ENCODE peak calls at places on chromosomes 16 and 17, in eight cellular contexts. F is colonic mucosa, B is right lobe of liver, V is mammary epithelial cell, J is osteoblast, H is cardiac muscle cell, P is neural progenitor cell, Q is MM.1S. L is an unnamed sample. For H3K4me1, the result is how much of the 10 kb centered on the place peaks cover.

GRCh38 chr16:74201561-74201960 is 95.1 kb upstream of the PSMD7 start:
- DNase-seq in F (no peak), B (no peak), V (no peak), J (no peak), H (no peak), P (no peak), Q (no peak), L (no peak)

GRCh38 chr16:3106205-3106928 is 6.0 kb upstream of the ZNF205 start:
- DNase-seq in F (peak), B (peak), V (peak), J (peak), H (peak), P (peak), Q (peak), L (peak)

GRCh38 chr16:47731252-47731651 is 270.1 kb downstream of the PHKB start:
- DNase-seq in F (no peak), B (no peak), V (peak), J (peak), H (no peak), P (no peak), Q (no peak), L (no peak)

GRCh38 chr17:60664022-60664421 is 13.6 kb upstream of the BCAS3 start:
- DNase-seq in F (no peak), B (no peak), V (no peak), J (no peak), H (no peak), P (no peak), Q (no peak), L (no peak)

GRCh38 chr16:19625039-19625438 is 69.5 kb downstream of the VPS35L start:
- DNase-seq in F (no peak), B (no peak), V (no peak), J (no peak), H (no peak), P (no peak), Q (no peak), L (no peak)

GRCh38 chr16:58366247-58367031 is 25.8 kb upstream of the GINS3 start:
- DNase-seq in F (no peak), B (no peak), V (peak), J (no peak), H (no peak), P (no peak), Q (no peak), L (no peak)

GRCh38 chr17:36665417-36665816 is 64.0 kb downstream of the MRM1 start:
- DNase-seq in F (peak), B (no peak), V (peak), J (no peak), H (no peak), P (no peak), Q (no peak), L (no peak)

GRCh38 chr16:12092347-12092882 is 115.9 kb downstream of the SNX29 start:
- DNase-seq in F (no peak), B (no peak), V (peak), J (peak), H (no peak), P (no peak), Q (no peak), L (no peak)

GRCh38 chr17:15513859-15514446 is 46.5 kb upstream of the CDRT4 start:
- DNase-seq in F (no peak), B (no peak), V (no peak), J (peak), H (no peak), P (no peak), Q (no peak), L (no peak)

GRCh38 chr16:11395008-11395948 is 50.0 kb downstream of the RMI2 start:
- DNase-seq in F (no peak), B (no peak), V (peak), J (peak), H (no peak), P (no peak), Q (no peak), L (no peak)

GRCh38 chr16:2473999-2474876 is 689 bp upstream of the TBC1D24 start:
- DNase-seq in F (peak), B (peak), V (peak), J (peak), H (peak), P (peak), Q (peak), L (no peak)

GRCh38 chr17:40448213-40448638 is 5.0 kb downstream of the IGFBP4 start:
- DNase-seq in F (peak), B (peak), V (no peak), J (no peak), H (no peak), P (no peak), Q (no peak), L (no peak)

GRCh38 chr17:67054011-67054591 is 9.7 kb downstream of the CACNG1 start:
- DNase-seq in F (no peak), B (no peak), V (no peak), J (peak), H (no peak), P (no peak), Q (no peak), L (no peak)

GRCh38 chr17:16313159-16314090 is 39.8 kb downstream of the CENPV start:
- DNase-seq in F (no peak), B (no peak), V (no peak), J (peak), H (no peak), P (no peak), Q (no peak), L (no peak)

GRCh38 chr16:49681449-49681848 is 174.5 kb downstream of the ZNF423 start:
- DNase-seq in F (no peak), B (no peak), V (no peak), J (no peak), H (no peak), P (no peak), Q (no peak), L (peak)

GRCh38 chr16:83967838-83968482 is at the start of gene NECAB2:
- DNase-seq in F (no peak), B (no peak), V (no peak), J (peak), H (peak), P (peak), Q (no peak), L (no peak)

GRCh38 chr16:85683363-85683762 is 5.4 kb downstream of the GINS2 start:
- DNase-seq in F (no peak), B (no peak), V (no peak), J (peak), H (no peak), P (no peak), Q (no peak), L (no peak)

GRCh38 chr17:19544366-19544765 is 10.7 kb downstream of the SLC47A1 start:
- DNase-seq in F (no peak), B (no peak), V (no peak), J (no peak), H (no peak), P (no peak), Q (no peak), L (no peak)

GRCh38 chr17:41492351-41492750 is 2.6 kb upstream of the KRT36 start:
- DNase-seq in F (no peak), B (no peak), V (no peak), J (no peak), H (no peak), P (no peak), Q (no peak), L (no peak)

GRCh38 chr16:17457997-17458396 is 12.8 kb downstream of the XYLT1 start:
- DNase-seq in F (no peak), B (no peak), V (no peak), J (no peak), H (no peak), P (no peak), Q (no peak), L (no peak)

GRCh38 chr16:4263504-4264436 is 9.1 kb downstream of the TFAP4 start:
- DNase-seq in F (peak), B (peak), V (no peak), J (peak), H (peak), P (peak), Q (no peak), L (peak)

GRCh38 chr16:29824589-29825144 is 4.4 kb downstream of the MVP start:
- DNase-seq in F (no peak), B (no peak), V (peak), J (peak), H (no peak), P (no peak), Q (no peak), L (no peak)

GRCh38 chr17:68684860-68685493 is 83.8 kb upstream of the FAM20A start:
- DNase-seq in F (no peak), B (no peak), V (no peak), J (no peak), H (no peak), P (no peak), Q (no peak), L (no peak)

GRCh38 chr17:44221072-44221861 is 1.8 kb upstream of the UBTF start:
- DNase-seq in F (peak), B (peak), V (peak), J (peak), H (peak), P (peak), Q (peak), L (peak)

GRCh38 chr17:78105101-78105500 is 23.5 kb downstream of the TMC6 start:
- DNase-seq in F (no peak), B (no peak), V (no peak), J (peak), H (no peak), P (no peak), Q (no peak), L (no peak)

GRCh38 chr16:49127103-49127502 is 154.5 kb downstream of the CBLN1 start:
- DNase-seq in F (no peak), B (no peak), V (no peak), J (no peak), H (peak), P (peak), Q (peak), L (no peak)

GRCh38 chr16:85420501-85421337 is 192.4 kb upstream of the GSE1 start:
- DNase-seq in F (peak), B (peak), V (peak), J (peak), H (peak), P (peak), Q (peak), L (peak)

GRCh38 chr17:9101356-9101755 is 80.0 kb downstream of the NTN1 start:
- DNase-seq in F (no peak), B (no peak), V (no peak), J (no peak), H (no peak), P (no peak), Q (no peak), L (no peak)
- H3K27ac ChIP-seq in F (no peak), B (peak), V (no peak), J (no peak), H (no peak), P (no peak), Q (no peak), L (no peak)

GRCh38 chr17:9401434-9401833 is 174.2 kb downstream of the STX8 start:
- DNase-seq in F (no peak), B (no peak), V (peak), J (peak), H (peak), P (no peak), Q (no peak), L (no peak)

GRCh38 chr17:9406046-9406631 is 169.5 kb downstream of the STX8 start:
- DNase-seq in F (no peak), B (no peak), V (no peak), J (no peak), H (no peak), P (no peak), Q (no peak), L (no peak)

GRCh38 chr17:9403207-9403606 is 172.4 kb downstream of the STX8 start:
- DNase-seq in F (no peak), B (no peak), V (no peak), J (no peak), H (no peak), P (no peak), Q (no peak), L (no peak)

GRCh38 chr17:9408381-9408780 is 167.2 kb downstream of the STX8 start:
- DNase-seq in F (no peak), B (no peak), V (peak), J (no peak), H (no peak), P (no peak), Q (no peak), L (no peak)

DNA sequence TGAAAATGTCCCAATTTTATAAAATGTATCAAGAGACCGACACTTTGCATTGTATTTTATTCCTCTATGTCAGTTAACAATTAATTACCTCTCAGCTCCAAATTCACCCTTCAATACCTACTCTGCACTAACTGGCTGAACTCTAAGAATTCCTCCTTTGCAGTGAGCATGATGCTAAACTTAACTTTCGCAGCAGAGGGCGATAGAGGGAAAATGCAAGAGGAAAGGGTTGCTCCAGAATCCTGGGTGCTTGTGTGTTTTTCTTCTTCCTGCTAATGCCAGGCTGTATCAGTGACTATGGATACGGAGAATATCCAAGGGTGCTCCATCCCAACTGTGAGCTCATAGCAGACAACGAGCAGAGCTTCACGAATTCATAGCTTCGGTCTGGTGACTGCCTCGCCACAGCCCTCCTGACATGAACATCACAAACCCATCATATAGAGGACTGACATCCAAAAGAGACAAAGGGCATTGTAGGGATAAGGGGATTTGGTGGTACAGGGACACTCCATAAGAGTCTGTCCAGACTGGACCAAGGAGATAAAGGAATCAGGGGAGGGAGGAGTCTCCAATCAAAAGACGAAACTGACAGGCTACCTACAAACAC is 172.9 kb downstream of the STX8 start:
- DNase-seq in F (peak), B (no peak), V (no peak), J (peak), H (peak), P (peak), Q (peak), L (no peak)
- TF ChIP-seq CTCF in F (peak), B (peak), V (peak), J (peak), H (peak), P (peak), Q (peak), L (peak)

GRCh38 chr17:48613862-48614694 is 1.0 kb downstream of the HOXB8 start:
- DNase-seq in F (no peak), B (no peak), V (no peak), J (no peak), H (no peak), P (peak), Q (no peak), L (no peak)
- H3K4me1 ChIP-seq in F (under half), B (under half), V (under half), J (under half), H (under half), P (under half), Q (under half), L (under half)

GRCh38 chr16:67396159-67396774 is 3.0 kb upstream of the TPPP3 start:
- DNase-seq in F (peak), B (no peak), V (peak), J (peak), H (peak), P (peak), Q (peak), L (no peak)

GRCh38 chr16:67397451-67397801 is 4.1 kb upstream of the TPPP3 start:
- DNase-seq in F (no peak), B (no peak), V (no peak), J (peak), H (no peak), P (no peak), Q (no peak), L (no peak)

GRCh38 chr16:67397812-67398545 is 4.7 kb upstream of the TPPP3 start:
- DNase-seq in F (no peak), B (no peak), V (peak), J (peak), H (no peak), P (no peak), Q (no peak), L (no peak)

GRCh38 chr16:67395458-67396158 is 2.3 kb upstream of the TPPP3 start:
- DNase-seq in F (no peak), B (no peak), V (peak), J (peak), H (no peak), P (peak), Q (no peak), L (no peak)

GRCh38 chr16:67396775-67397450 is 3.6 kb upstream of the TPPP3 start:
- DNase-seq in F (no peak), B (no peak), V (no peak), J (peak), H (peak), P (no peak), Q (no peak), L (no peak)
- H3K27ac ChIP-seq in F (peak), B (no peak), V (peak), J (no peak), H (no peak), P (no peak), Q (no peak), L (peak)

GRCh38 chr16:23432176-23433128 is 20.5 kb downstream of the COG7 start:
- DNase-seq in F (no peak), B (no peak), V (no peak), J (no peak), H (no peak), P (no peak), Q (peak), L (no peak)
- TF ChIP-seq CTCF in F (peak), B (no peak), V (peak), J (no peak), H (no peak), P (no peak), Q (peak), L (no peak)

GRCh38 chr17:7307686-7308624 is 527 bp downstream of the EIF5A start:
- DNase-seq in F (peak), B (peak), V (peak), J (peak), H (peak), P (peak), Q (peak), L (peak)

GRCh38 chr17:7311110-7311698 is 3.8 kb downstream of the EIF5A start:
- DNase-seq in F (no peak), B (no peak), V (no peak), J (peak), H (no peak), P (no peak), Q (no peak), L (no peak)

GRCh38 chr17:7306911-7307685 is at the start of gene EIF5A:
- DNase-seq in F (peak), B (peak), V (peak), J (peak), H (peak), P (peak), Q (peak), L (peak)

GRCh38 chr17:7308625-7309433 is 1.4 kb downstream of the EIF5A start:
- DNase-seq in F (peak), B (peak), V (peak), J (peak), H (peak), P (peak), Q (peak), L (peak)

GRCh38 chr17:7309628-7310027 is 2.2 kb downstream of the EIF5A start:
- DNase-seq in F (no peak), B (no peak), V (no peak), J (peak), H (no peak), P (no peak), Q (no peak), L (no peak)
- H3K4me1 ChIP-seq in F (under half), B (under half), V (under half), J (under half), H (under half), P (under half), Q (under half), L (under half)

DNA sequence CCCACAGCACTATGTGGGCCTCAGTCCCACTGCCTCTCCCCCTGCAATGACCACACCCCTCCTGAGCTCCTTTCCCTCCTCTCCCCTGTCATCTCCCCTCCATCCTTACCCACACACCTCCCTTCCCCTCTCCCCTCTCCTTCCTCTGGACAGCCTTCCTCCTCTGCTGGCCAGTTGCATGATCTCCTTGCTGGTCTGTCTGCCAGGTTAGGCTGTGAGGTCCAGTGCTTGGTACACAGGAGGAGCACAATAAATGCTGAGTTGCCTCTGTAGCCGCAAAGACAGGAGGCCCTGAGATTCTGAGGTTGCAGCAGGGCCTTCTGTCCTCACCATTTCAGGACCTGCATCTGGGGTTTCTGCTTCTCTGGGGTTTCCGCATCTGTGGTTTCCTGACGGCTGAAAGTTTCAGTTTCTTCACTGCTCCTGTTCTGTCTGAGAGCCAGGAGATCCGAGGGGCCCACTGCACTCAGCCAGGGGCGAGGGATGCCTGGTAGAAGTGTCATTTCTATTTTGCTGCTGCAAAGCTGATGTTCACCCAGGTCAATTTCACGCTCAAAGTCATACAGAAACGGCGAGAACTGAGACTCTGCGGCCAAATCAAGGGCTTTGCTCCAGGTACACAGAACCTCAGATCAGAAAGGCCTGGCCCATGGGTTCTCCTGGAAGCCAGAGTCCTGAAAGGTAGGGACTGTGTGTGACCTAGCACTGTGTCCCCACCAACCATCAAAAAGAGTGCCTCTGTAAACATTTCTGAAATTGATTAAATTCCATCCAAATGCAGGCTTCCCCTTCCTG is 4.6 kb upstream of the SLC12A3 start:
- DNase-seq in F (no peak), B (no peak), V (no peak), J (no peak), H (no peak), P (no peak), Q (peak), L (no peak)
- H3K27ac ChIP-seq in F (no peak), B (no peak), V (no peak), J (no peak), H (peak), P (no peak), Q (peak), L (no peak)